ENCODE peak calls at places on chromosome 15, in four cellular contexts. Z is foreskin keratinocyte, A is psoas muscle, G is colonic mucosa. I is an unnamed sample.

GRCh38 chr15:40058476-40059140 is 19.6 kb upstream of the SRP14 start:
- DNase-seq in Z (no peak), A (no peak), G (no peak), I (no peak)

GRCh38 chr15:87873501-87873900 is 383.0 kb downstream of the NTRK3 start:
- DNase-seq in Z (no peak), A (no peak), G (no peak), I (no peak)

GRCh38 chr15:87326274-87326673 is 930.3 kb downstream of the NTRK3 start:
- DNase-seq in Z (no peak), A (no peak), G (no peak), I (no peak)

GRCh38 chr15:47897525-47897924 is 180.2 kb downstream of the SEMA6D start:
- DNase-seq in Z (peak; percentile 32), A (no peak), G (no peak), I (no peak)

GRCh38 chr15:83918011-83918410 is 264.1 kb downstream of the ADAMTSL3 start:
- DNase-seq in Z (no peak), A (no peak), G (no peak), I (no peak)

GRCh38 chr15:101474233-101474632 is 15.3 kb downstream of the PCSK6 start:
- DNase-seq in Z (no peak), A (no peak), G (no peak), I (no peak)

GRCh38 chr15:40055576-40056293 is 16.8 kb upstream of the SRP14 start:
- DNase-seq in Z (no peak), A (no peak), G (no peak), I (no peak)

GRCh38 chr15:61633951-61634350 is 404.8 kb upstream of the RORA start:
- DNase-seq in Z (no peak), A (no peak), G (no peak), I (no peak)

GRCh38 chr15:87949934-87950298 is 306.6 kb downstream of the NTRK3 start:
- DNase-seq in Z (no peak), A (no peak), G (no peak), I (no peak)

GRCh38 chr15:74403590-74403919 is 30.2 kb downstream of the SEMA7A start:
- DNase-seq in Z (no peak), A (no peak), G (no peak), I (no peak)
- H3K4me1 ChIP-seq in Z (peaks cover 38% of the 10 kb centered on the region), A (no peaks in the 10 kb centered on the region), G (no peaks in the 10 kb centered on the region), I (peaks cover 2% of the 10 kb centered on the region)

DNA sequence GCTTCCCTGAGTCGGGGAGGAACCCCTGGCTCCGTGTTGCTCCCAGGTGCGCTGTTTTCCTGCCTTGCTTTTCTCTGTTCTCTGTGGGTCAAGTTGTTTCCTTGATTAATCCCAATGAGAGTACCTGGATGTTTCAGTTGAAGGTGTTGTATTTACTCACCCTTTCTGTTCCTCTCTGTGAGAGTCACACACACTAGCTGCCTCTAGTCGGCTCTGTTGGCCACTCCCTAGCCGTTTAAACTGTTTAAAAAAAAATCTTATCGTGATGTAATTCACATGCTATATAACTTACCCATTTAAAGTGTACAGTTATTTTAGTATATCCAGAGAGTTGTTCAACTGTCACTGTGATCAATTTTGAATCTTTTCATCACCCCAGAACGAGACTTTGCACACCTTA is 74.0 kb downstream of the AKAP13 start:
- DNase-seq in Z (no peak), A (no peak), G (peak; percentile 32), I (no peak)
- H3K4me1 ChIP-seq in Z (peaks cover 8% of the 10 kb centered on the region), A (no peaks in the 10 kb centered on the region), G (peaks cover 3% of the 10 kb centered on the region), I (peaks cover 4% of the 10 kb centered on the region)

GRCh38 chr15:38691951-38692788 is 127.6 kb upstream of the RASGRP1 start:
- DNase-seq in Z (no peak), A (no peak), G (no peak), I (no peak)

GRCh38 chr15:38691365-38691764 is 126.8 kb upstream of the RASGRP1 start:
- DNase-seq in Z (no peak), A (no peak), G (no peak), I (no peak)

GRCh38 chr15:38688761-38689160 is 124.1 kb upstream of the RASGRP1 start:
- DNase-seq in Z (no peak), A (no peak), G (no peak), I (no peak)

GRCh38 chr15:38690737-38691332 is 126.2 kb upstream of the RASGRP1 start:
- DNase-seq in Z (no peak), A (peak; percentile 33), G (peak; percentile 76), I (no peak)

GRCh38 chr15:38690221-38690620 is 125.6 kb upstream of the RASGRP1 start:
- DNase-seq in Z (no peak), A (no peak), G (no peak), I (no peak)
- H3K4me1 ChIP-seq in Z (no peaks in the 10 kb centered on the region), A (no peaks in the 10 kb centered on the region), G (no peaks in the 10 kb centered on the region), I (peaks cover 4% of the 10 kb centered on the region)

GRCh38 chr15:31047437-31047836 is 54.1 kb downstream of the TRPM1 start:
- DNase-seq in Z (no peak), A (no peak), G (no peak), I (no peak)

GRCh38 chr15:31051646-31052045 is 49.9 kb downstream of the TRPM1 start:
- DNase-seq in Z (no peak), A (no peak), G (no peak), I (no peak)

GRCh38 chr15:31049122-31049521 is 52.4 kb downstream of the TRPM1 start:
- DNase-seq in Z (no peak), A (no peak), G (no peak), I (no peak)

GRCh38 chr15:31046759-31047359 is 54.7 kb downstream of the TRPM1 start:
- DNase-seq in Z (no peak), A (no peak), G (no peak), I (no peak)

DNA sequence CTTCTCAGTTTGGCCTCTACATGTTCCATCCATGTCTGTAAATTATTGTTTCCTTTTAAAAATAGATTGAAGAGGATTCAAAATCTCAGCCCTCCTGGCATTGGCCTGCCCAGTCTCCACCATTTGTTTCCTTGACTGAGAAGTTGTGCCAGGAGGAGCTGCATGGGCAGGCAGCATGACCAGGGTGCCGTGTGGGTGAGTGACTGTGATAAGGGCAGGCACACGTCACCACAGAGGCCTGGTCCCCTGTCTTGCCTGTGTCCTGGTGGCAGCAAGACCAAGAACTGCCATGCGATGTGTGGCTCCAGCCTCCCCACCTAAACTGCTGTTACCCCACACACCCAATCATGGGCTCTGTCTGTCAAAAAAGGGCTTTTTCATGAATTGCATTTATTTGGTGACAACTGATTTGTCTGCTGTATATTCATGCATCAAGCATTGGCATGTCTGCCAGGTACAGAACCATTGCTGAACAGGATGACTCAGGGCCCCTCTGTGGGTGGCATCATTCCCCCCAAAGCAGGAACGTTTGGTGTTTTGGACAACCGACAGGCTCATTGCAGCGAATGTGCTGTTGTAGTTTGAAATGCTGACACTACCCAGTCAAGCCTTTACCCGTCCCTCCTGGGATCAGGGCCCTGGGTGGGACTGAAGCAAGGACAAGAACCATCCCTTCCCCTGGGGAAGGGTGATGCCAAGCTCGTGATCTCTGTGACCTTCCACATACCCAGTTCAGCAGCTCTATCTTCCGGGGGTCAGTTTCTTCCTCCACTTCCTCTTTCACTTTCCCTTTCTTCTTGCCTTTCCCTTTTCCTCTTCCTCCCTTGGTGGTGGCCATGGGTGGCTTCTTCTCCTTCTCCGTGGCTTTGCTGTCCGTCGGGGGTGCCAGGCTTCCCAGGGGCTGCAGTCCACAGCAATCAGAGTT is 51.6 kb downstream of the TRPM1 start:
- DNase-seq in Z (no peak), A (no peak), G (no peak), I (no peak)
- H3K4me1 ChIP-seq in Z (no peaks in the 10 kb centered on the region), A (no peaks in the 10 kb centered on the region), G (no peaks in the 10 kb centered on the region), I (no peaks in the 10 kb centered on the region)